ENCODE peak calls at places on chromosomes 7 and 10, in five cellular contexts. Z, D, U, G and S are unnamed samples.

GRCh38 chr7:141698247-141699015 is 3.5 kb downstream of the DENND11 start:
- DNase-seq in Z (peak; percentile 21), D (no peak), U (no peak), G (no peak), S (no peak)

GRCh38 chr10:89342219-89342966 is 14.6 kb downstream of the IFIT3 start:
- DNase-seq in Z (no peak), D (no peak), U (peak; percentile 83), G (no peak), S (peak; percentile 57)

GRCh38 chr7:40394382-40394781 is 259.6 kb downstream of the SUGCT start:
- DNase-seq in Z (no peak), D (no peak), U (no peak), G (no peak), S (no peak)

GRCh38 chr7:47441796-47442744 is 139.8 kb downstream of the TNS3 start:
- DNase-seq in Z (no peak), D (peak; percentile 19), U (no peak), G (no peak), S (no peak)

GRCh38 chr7:158327012-158327411 is 260.6 kb downstream of the PTPRN2 start:
- DNase-seq in Z (no peak), D (no peak), U (no peak), G (no peak), S (no peak)

GRCh38 chr7:9575716-9576115 is 1142.3 kb downstream of the NXPH1 start:
- DNase-seq in Z (no peak), D (no peak), U (no peak), G (no peak), S (no peak)

GRCh38 chr7:101896312-101896711 is 78.9 kb downstream of the CUX1 start:
- DNase-seq in Z (no peak), D (no peak), U (no peak), G (no peak), S (no peak)

GRCh38 chr7:25066253-25066652 is 58.8 kb downstream of the CYCS start:
- DNase-seq in Z (no peak), D (no peak), U (no peak), G (no peak), S (no peak)

GRCh38 chr10:69906425-69906824 is 104.7 kb downstream of the COL13A1 start:
- DNase-seq in Z (no peak), D (no peak), U (no peak), G (no peak), S (no peak)